ENCODE peak calls at places on chromosomes 7 and 10, in five cellular contexts. C is CD4-positive, CD25-positive, alpha-beta regulatory T cell; D is WERI-Rb-1; S is transverse colon; G is aorta. F is an unnamed sample. For H3K27me3, the result is how much of the 10 kb centered on the place peaks cover.

GRCh38 chr7:123966936-123967335 is 41.9 kb downstream of the SPAM1 start:
- DNase-seq in C (no peak), D (peak), S (no peak), G (no peak), F (no peak)

GRCh38 chr7:80134105-80134535 is 511 bp upstream of the GNAI1 start:
- DNase-seq in C (no peak), D (no peak), S (no peak), G (no peak), F (no peak)

GRCh38 chr7:106047818-106048490 is 64.2 kb downstream of the SYPL1 start:
- DNase-seq in C (no peak), D (no peak), S (no peak), G (no peak), F (no peak)

GRCh38 chr7:140042386-140042670 is 20.4 kb downstream of the PARP12 start:
- DNase-seq in C (no peak), D (no peak), S (no peak), G (no peak), F (no peak)

GRCh38 chr10:3119796-3120459 is 52.6 kb downstream of the PFKP start:
- DNase-seq in C (no peak), D (peak), S (no peak), G (peak), F (peak)

GRCh38 chr10:131858118-131858515 is 42.7 kb upstream of the PPP2R2D start:
- DNase-seq in C (no peak), D (no peak), S (no peak), G (no peak), F (no peak)

GRCh38 chr7:96131525-96131924 is 190.4 kb downstream of the SLC25A13 start:
- DNase-seq in C (no peak), D (no peak), S (no peak), G (no peak), F (no peak)

GRCh38 chr7:100602889-100603696 is 930 bp downstream of the PCOLCE start:
- DNase-seq in C (no peak), D (no peak), S (peak), G (peak), F (peak)

GRCh38 chr10:77631241-77631640 is 6.4 kb downstream of the KCNMA1 start:
- DNase-seq in C (no peak), D (no peak), S (no peak), G (peak), F (no peak)

GRCh38 chr7:1200045-1200444 is 32.6 kb upstream of the UNCX start:
- DNase-seq in C (no peak), D (no peak), S (no peak), G (no peak), F (peak)

GRCh38 chr10:77603529-77603927 is 34.1 kb downstream of the KCNMA1 start:
- DNase-seq in C (no peak), D (peak), S (peak), G (no peak), F (peak)

GRCh38 chr7:138460176-138460648 is at the start of gene TRIM24:
- DNase-seq in C (no peak), D (no peak), S (no peak), G (peak), F (no peak)

GRCh38 chr7:116614509-116615285 is 57.3 kb upstream of the MET start:
- DNase-seq in C (no peak), D (no peak), S (no peak), G (no peak), F (no peak)

GRCh38 chr7:55021053-55021452 is 2.2 kb downstream of the EGFR start:
- DNase-seq in C (no peak), D (no peak), S (no peak), G (no peak), F (peak)

GRCh38 chr7:68929712-68930395 is 668.4 kb upstream of the AUTS2 start:
- DNase-seq in C (no peak), D (no peak), S (no peak), G (no peak), F (peak)

DNA sequence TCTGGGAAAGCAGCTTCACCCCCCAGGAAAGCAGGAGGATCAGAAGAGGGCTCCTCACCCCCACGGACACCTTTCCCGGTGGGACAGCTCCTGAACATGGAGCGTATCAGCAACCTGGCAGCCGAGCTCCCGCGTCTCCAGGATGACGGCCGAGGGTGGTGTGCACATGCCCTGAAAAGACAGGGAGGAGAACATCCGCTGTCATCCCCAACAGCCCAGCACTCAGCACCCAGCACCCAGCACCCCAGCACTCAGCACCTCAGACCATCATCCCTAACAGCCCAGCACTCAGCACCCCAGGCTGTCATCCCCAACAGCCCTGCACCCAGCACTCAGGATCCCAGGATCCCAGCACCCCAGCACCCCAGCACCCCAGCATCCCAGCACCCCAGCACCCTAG is 3.9 kb upstream of the CFAP46 start:
- DNase-seq in C (no peak), D (no peak), S (no peak), G (no peak), F (no peak)
- H3K27me3 ChIP-seq in C (under half), D (under half), S (under half), G (under half), F (under half)

GRCh38 chr10:101777085-101777856 is 1.4 kb upstream of the FGF8 start:
- DNase-seq in C (no peak), D (no peak), S (no peak), G (no peak), F (no peak)

GRCh38 chr10:101779544-101780186 is 3.6 kb downstream of the NPM3 start:
- DNase-seq in C (peak), D (peak), S (peak), G (peak), F (peak)

GRCh38 chr10:101778781-101779543 is 3.0 kb upstream of the FGF8 start:
- DNase-seq in C (no peak), D (no peak), S (peak), G (peak), F (peak)

GRCh38 chr10:101778151-101778780 is 2.4 kb upstream of the FGF8 start:
- DNase-seq in C (no peak), D (peak), S (no peak), G (no peak), F (no peak)

DNA sequence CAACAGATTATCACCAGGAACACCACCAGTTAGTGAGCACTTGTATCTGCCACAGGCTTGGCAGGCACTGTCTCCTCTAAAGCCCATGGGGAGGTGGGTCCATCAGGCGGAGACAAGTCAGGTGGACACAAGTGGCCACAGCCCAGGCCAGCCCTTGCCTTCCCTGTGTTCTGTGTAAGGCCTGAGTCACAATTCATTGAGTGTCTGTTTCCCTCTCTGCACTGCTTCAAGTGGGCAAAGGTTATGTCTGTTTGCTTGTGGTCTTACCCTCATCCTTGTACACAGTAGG is 1.9 kb upstream of the FGF8 start:
- DNase-seq in C (no peak), D (no peak), S (no peak), G (no peak), F (no peak)
- H3K27me3 ChIP-seq in C (under half), D (under half), S (half or more), G (under half), F (under half)

GRCh38 chr7:37225255-37226012 is 223.2 kb downstream of the ELMO1 start:
- DNase-seq in C (no peak), D (no peak), S (no peak), G (no peak), F (no peak)
- H3K27me3 ChIP-seq in C (under half), D (under half), S (under half), G (under half), F (under half)

GRCh38 chr10:43078175-43078985 is 1.5 kb downstream of the RET start:
- DNase-seq in C (no peak), D (no peak), S (no peak), G (no peak), F (no peak)

GRCh38 chr10:43076311-43076875 is 476 bp upstream of the RET start:
- DNase-seq in C (no peak), D (no peak), S (no peak), G (no peak), F (peak)

GRCh38 chr10:43076876-43077420 is at the start of gene RET:
- DNase-seq in C (no peak), D (peak), S (peak), G (no peak), F (peak)

GRCh38 chr10:43078986-43079273 is 2.1 kb downstream of the RET start:
- DNase-seq in C (no peak), D (peak), S (peak), G (no peak), F (peak)

DNA sequence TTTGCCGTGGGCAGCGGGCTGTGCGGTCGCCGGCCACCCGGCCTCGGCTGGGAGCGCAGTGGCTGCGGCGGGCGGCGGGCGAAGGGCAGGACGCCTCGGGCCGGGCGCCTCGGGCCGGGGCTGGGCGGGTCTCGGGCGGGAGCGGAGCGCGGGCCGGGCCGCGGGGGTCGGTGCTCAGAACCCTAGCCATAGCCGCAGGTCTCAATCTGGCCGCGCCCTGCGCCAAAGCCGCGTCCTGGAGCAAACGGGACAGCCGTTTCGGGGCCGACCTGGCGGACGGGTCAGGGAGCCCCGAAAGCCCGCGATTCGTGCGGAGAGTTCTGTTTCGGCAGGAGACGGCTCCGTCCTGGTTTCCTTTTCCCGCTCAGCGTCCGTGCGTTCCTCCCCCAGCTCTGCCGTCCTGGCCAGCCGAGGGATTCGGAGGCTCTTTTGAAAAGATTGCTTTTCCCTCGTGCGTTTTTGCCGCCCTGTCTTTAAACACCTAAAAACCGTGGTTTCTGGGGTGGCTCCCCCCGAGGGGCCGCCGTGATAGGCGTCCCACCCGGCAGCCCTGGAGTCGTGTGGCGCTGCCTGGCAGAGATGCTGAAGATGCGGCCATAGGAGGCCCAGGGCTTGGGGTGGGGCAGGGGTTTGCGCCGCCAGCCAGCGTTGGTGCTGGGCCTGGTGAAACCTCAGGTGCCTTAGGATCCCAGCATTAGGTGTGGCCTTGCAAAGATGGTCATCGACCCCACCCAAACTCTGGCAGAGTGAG is 727 bp downstream of the RET start:
- DNase-seq in C (no peak), D (no peak), S (no peak), G (no peak), F (peak)
- H3K27me3 ChIP-seq in C (under half), D (half or more), S (half or more), G (under half), F (under half)

DNA sequence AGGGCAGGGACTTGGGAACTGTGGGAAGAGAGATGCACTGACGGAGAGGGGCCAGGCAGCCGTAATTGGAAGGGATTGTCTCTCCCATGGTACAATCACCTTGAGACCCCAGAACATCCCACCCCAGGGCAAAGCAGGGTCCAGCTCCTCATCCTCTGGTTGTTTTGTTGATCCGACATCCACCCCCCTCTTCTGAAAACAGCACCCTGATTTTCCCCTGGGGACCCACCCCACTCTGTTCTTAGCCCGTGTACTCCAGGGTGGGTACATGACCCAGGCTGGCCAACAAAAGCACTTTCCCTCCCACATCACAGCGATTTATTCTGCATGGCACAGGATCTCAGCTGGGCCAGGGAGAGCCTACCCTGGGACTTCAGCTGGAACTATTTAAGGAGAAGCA is 14.1 kb downstream of the PDZD7 start:
- DNase-seq in C (no peak), D (no peak), S (no peak), G (no peak), F (no peak)
- H3K27me3 ChIP-seq in C (under half), D (under half), S (under half), G (under half), F (under half)

DNA sequence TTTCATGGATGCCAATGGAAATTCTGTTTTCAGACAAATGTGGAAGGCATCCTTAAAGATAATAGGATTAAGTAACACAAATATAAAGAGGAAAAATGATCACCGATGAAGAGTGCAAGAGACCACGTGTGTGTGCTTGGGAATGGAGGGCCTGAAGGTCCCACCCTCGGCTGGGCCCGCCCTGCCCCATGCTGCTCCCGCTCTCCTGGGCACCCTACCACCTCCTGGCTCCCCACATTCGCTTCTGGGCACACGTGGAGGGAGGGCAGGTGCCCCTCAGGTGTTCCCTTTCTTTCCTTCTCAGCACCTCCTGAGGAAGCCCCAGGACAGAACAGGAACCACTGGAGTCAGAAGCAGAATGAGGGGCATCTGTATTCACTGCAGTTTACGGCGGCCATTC is 367.6 kb downstream of the DNAJB6 start:
- DNase-seq in C (no peak), D (no peak), S (peak), G (no peak), F (no peak)
- H3K27me3 ChIP-seq in C (under half), D (under half), S (under half), G (under half), F (under half)

GRCh38 chr7:155363852-155364600 is 66.3 kb downstream of the INSIG1 start:
- DNase-seq in C (no peak), D (no peak), S (no peak), G (peak), F (no peak)
- H3K27me3 ChIP-seq in C (under half), D (under half), S (half or more), G (under half), F (under half)